ENCODE peak calls at places on chromosome 2, in eight cellular contexts. X is suprapubic skin, W is HCT116, Y is neural progenitor cell, E is endodermal cell, R is Panc1, F is pancreas, J is left lung. G is an unnamed sample.

GRCh38 chr2:206918258-206918657 is 21.1 kb upstream of the CPO start:
- DNase-seq in J (no peak), X (no peak), W (no peak), R (no peak), F (no peak), Y (peak; percentile 2), E (peak; percentile 57), G (no peak)

GRCh38 chr2:134539946-134540345 is 178.9 kb downstream of the TMEM163 start:
- DNase-seq in F (no peak), Y (no peak), W (no peak), R (no peak), E (no peak), X (no peak), J (no peak), G (no peak)

GRCh38 chr2:203636896-203637818 is 69.3 kb upstream of the CD28 start:
- DNase-seq in F (no peak), Y (no peak), J (no peak), R (no peak), W (no peak), X (no peak), E (peak; percentile 52), G (peak; percentile 71)

GRCh38 chr2:84904717-84905174 is 710 bp upstream of the TMSB10 start:
- DNase-seq in R (no peak), E (peak; percentile 90), F (peak; percentile 74), Y (peak; percentile 83), J (peak; percentile 84), W (no peak), X (peak; percentile 92), G (no peak)

GRCh38 chr2:162053066-162053807 is 20.8 kb downstream of the DPP4 start:
- DNase-seq in J (no peak), F (no peak), E (no peak), W (no peak), X (no peak), Y (no peak), R (no peak), G (no peak)

GRCh38 chr2:180017764-180018163 is 10.7 kb upstream of the CWC22 start:
- DNase-seq in E (no peak), Y (no peak), W (no peak), R (no peak), J (no peak), X (peak; percentile 73), F (no peak), G (no peak)

GRCh38 chr2:26495705-26496271 is 17.9 kb upstream of the OTOF start:
- DNase-seq in X (no peak), Y (peak; percentile 89), W (no peak), F (no peak), R (no peak), E (peak; percentile 73), J (no peak), G (no peak)

GRCh38 chr2:705971-706511 is 28.8 kb upstream of the TMEM18 start:
- DNase-seq in F (no peak), E (no peak), W (no peak), R (no peak), X (no peak), J (no peak), Y (no peak), G (no peak)

GRCh38 chr2:156437272-156437671 is 1.1 kb downstream of the GPD2 start:
- DNase-seq in J (peak; percentile 61), X (peak; percentile 78), F (no peak), E (no peak), R (no peak), Y (peak; percentile 5), W (no peak), G (no peak)

GRCh38 chr2:162297925-162298552 is 20.4 kb downstream of the IFIH1 start:
- DNase-seq in W (peak; percentile 73), E (peak; percentile 78), Y (peak; percentile 81), R (no peak), X (no peak), F (no peak), J (no peak), G (peak; percentile 45)

GRCh38 chr2:200483729-200484198 is 26.1 kb downstream of the KCTD18 start:
- DNase-seq in W (peak; percentile 27), E (peak; percentile 94), X (no peak), R (peak; percentile 20), Y (peak; percentile 78), J (peak; percentile 69), F (peak; percentile 80), G (no peak)
- TF ChIP-seq CTCF in W (peak; percentile 85), E (peak; percentile 91), X (peak; percentile 61), R (peak; percentile 80), Y (peak; percentile 76), J (peak; percentile 28), F (peak; percentile 52), G (peak; percentile 28)

GRCh38 chr2:143397886-143398614 is 268.8 kb downstream of the ARHGAP15 start:
- DNase-seq in R (no peak), X (no peak), Y (no peak), W (no peak), J (no peak), E (no peak), F (no peak), G (peak; percentile 13)
- H3K4me3 ChIP-seq in R (no peak overlapping the region), X (no peak overlapping the region), Y (no peak overlapping the region), W (no peak overlapping the region), J (no peak overlapping the region), E (no peak overlapping the region), F (no peak overlapping the region), G (no peak overlapping the region)

GRCh38 chr2:164430166-164430783 is 191.0 kb downstream of the GRB14 start:
- DNase-seq in X (no peak), W (peak; percentile 23), Y (peak; percentile 70), J (no peak), R (peak; percentile 25), E (peak; percentile 78), F (no peak), G (peak; percentile 7)
- TF ChIP-seq CTCF in X (peak; percentile 32), W (peak; percentile 38), Y (peak; percentile 87), J (peak; percentile 16), R (peak; percentile 75), E (peak; percentile 84), F (peak; percentile 24), G (peak; percentile 69)

DNA sequence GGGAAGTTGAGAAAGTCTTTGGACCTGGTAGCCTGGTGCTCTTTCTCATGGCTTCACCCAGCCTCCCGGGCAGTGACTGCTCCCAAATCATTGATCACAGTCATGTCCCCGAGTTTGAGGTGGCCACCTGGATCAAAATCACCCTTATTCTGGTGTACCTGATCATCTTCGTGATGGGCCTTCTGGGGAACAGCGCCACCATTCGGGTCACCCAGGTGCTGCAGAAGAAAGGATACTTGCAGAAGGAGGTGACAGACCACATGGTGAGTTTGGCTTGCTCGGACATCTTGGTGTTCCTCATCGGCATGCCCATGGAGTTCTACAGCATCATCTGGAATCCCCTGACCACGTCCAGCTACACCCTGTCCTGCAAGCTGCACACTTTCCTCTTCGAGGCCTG is 391 bp downstream of the GPR39 start:
- DNase-seq in X (no peak), R (no peak), F (peak; percentile 71), W (no peak), J (no peak), Y (no peak), E (no peak), G (no peak)
- H3K4me3 ChIP-seq in X (peak overlapping the region; percentile 68), R (peak overlapping the region; percentile 79), F (peak overlapping the region; percentile 50), W (peak overlapping the region; percentile 46), J (no peak overlapping the region), Y (peak overlapping the region; percentile 49), E (peak overlapping the region; percentile 84), G (no peak overlapping the region)

GRCh38 chr2:98148968-98149697 is 62.2 kb downstream of the VWA3B start:
- DNase-seq in J (no peak), R (no peak), F (no peak), X (peak; percentile 10), Y (no peak), W (peak; percentile 24), E (peak; percentile 54), G (peak; percentile 52)
- TF ChIP-seq CTCF in J (no peak), R (no peak), F (no peak), X (no peak), Y (no peak), W (no peak), E (no peak), G (no peak)

G was measured in AG09309.